ENCODE peak calls at places on chromosome 3, in five cellular contexts. M, A, T, P and V are unnamed samples.

GRCh38 chr3:124619887-124620599 is 110.2 kb upstream of the UMPS start:
- DNase-seq in M (no peak), A (no peak), T (no peak), P (no peak), V (no peak)

GRCh38 chr3:155420869-155421486 is 127.5 kb upstream of the STRIT1 start:
- DNase-seq in M (no peak), A (no peak), T (no peak), P (no peak), V (no peak)

GRCh38 chr3:8571256-8571655 is 69.6 kb downstream of the LMCD1 start:
- DNase-seq in M (no peak), A (no peak), T (no peak), P (no peak), V (no peak)

GRCh38 chr3:50606596-50606995 is 5.0 kb downstream of the CISH start:
- DNase-seq in M (no peak), A (peak), T (no peak), P (no peak), V (no peak)

GRCh38 chr3:151841801-151842200 is 27.9 kb downstream of the AADAC start:
- DNase-seq in M (no peak), A (no peak), T (no peak), P (no peak), V (no peak)

GRCh38 chr3:183845608-183846288 is 20.4 kb upstream of the MAP6D1 start:
- DNase-seq in M (no peak), A (no peak), T (no peak), P (no peak), V (no peak)

GRCh38 chr3:140164922-140165590 is 230.1 kb downstream of the CLSTN2 start:
- DNase-seq in M (no peak), A (no peak), T (no peak), P (no peak), V (no peak)

GRCh38 chr3:114451561-114452018 is 157.8 kb downstream of the TIGIT start:
- DNase-seq in M (no peak), A (no peak), T (no peak), P (no peak), V (no peak)